ENCODE peak calls at places on chromosomes 1 and 21, in ten cellular contexts. J, H, E, F, Z, R, O, I, C and Y are unnamed samples.
A peak's percentile ranks its signal among the peaks of the same experiment; 100 is the strongest.

GRCh38 chr1:12191242-12192032 is 24.6 kb downstream of the TNFRSF1B start:
- DNase-seq in O (no peak), I (no peak), J (no peak), R (no peak), Z (no peak), E (no peak), H (no peak), C (no peak), F (no peak), Y (no peak)

GRCh38 chr21:35002879-35003722 is 46.0 kb downstream of the RUNX1 start:
- DNase-seq in F (no peak), C (no peak), H (no peak), J (no peak), E (no peak), O (no peak), R (no peak), I (no peak), Z (peak; percentile 72), Y (no peak)

GRCh38 chr21:36135391-36136094 is 664 bp downstream of the CBR3 start:
- DNase-seq in O (peak; percentile 92), H (peak; percentile 84), E (peak; percentile 88), C (peak; percentile 88), J (peak; percentile 80), R (peak; percentile 64), F (peak; percentile 45), I (no peak), Z (peak; percentile 83), Y (peak; percentile 64)

GRCh38 chr1:68294354-68295066 is 62.2 kb upstream of the WLS start:
- DNase-seq in J (no peak), C (no peak), F (no peak), Z (no peak), R (no peak), O (no peak), H (no peak), I (no peak), E (no peak), Y (no peak)

GRCh38 chr1:113943028-113943811 is 14.1 kb downstream of the HIPK1 start:
- DNase-seq in Z (peak; percentile 90), J (no peak), C (no peak), E (no peak), R (no peak), H (no peak), F (no peak), O (no peak), I (no peak), Y (no peak)

GRCh38 chr21:40830836-40831235 is 16.1 kb downstream of the DSCAM start:
- DNase-seq in E (no peak), I (no peak), J (no peak), Z (no peak), H (no peak), R (no peak), O (no peak), C (no peak), F (no peak), Y (no peak)

GRCh38 chr1:2279210-2279639 is 51.1 kb downstream of the SKI start:
- DNase-seq in H (no peak), C (peak; percentile 86), I (no peak), Z (no peak), R (peak; percentile 81), E (peak; percentile 76), J (no peak), O (no peak), F (no peak), Y (no peak)

GRCh38 chr1:240092301-240093119 is 827 bp downstream of the FMN2 start:
- DNase-seq in F (no peak), H (no peak), I (no peak), Z (no peak), J (peak; percentile 32), E (no peak), R (peak; percentile 45), O (no peak), C (peak; percentile 66), Y (no peak)

DNA sequence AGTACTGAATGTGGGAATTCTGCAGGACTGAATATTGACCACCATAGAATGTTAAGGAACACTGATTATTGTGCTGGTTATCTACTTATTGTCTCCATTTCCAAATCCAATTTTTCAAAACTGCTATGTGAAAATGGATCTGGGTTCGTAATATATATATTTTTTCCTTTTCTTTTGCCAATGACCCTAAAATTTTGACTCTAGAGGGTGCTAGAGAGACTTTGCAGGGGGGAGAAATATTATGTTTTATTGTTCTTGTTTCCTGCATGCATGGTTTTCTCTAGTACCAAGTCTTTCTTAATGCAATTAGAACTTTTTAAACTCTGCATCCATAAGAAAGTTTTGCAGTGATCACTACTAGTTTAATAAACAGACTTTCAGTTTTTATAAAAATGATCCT is 1256.9 kb downstream of the BRINP3 start:
- DNase-seq in Z (peak; percentile 2), C (no peak), J (no peak), F (no peak), I (no peak), E (no peak), H (peak; percentile 6), R (no peak), O (no peak), Y (no peak)
- TF ChIP-seq CTCF in Z (peak; percentile 27), C (no peak), J (no peak), F (no peak), I (peak; percentile 18), E (no peak), H (peak; percentile 45), R (no peak), O (no peak), Y (no peak)

GRCh38 chr1:150762559-150762958 is 3.0 kb downstream of the CTSS start:
- DNase-seq in I (no peak), J (no peak), R (no peak), E (no peak), H (no peak), O (no peak), Z (no peak), F (no peak), C (no peak), Y (no peak)

GRCh38 chr1:150763631-150764223 is 1.9 kb downstream of the CTSS start:
- DNase-seq in H (no peak), O (no peak), F (no peak), C (no peak), I (no peak), R (no peak), Z (peak; percentile 17), J (no peak), E (no peak), Y (peak; percentile 18)

GRCh38 chr1:150764617-150765090 is 924 bp downstream of the CTSS start:
- DNase-seq in E (no peak), O (no peak), C (no peak), H (no peak), Z (peak; percentile 38), R (no peak), I (no peak), F (no peak), J (no peak), Y (no peak)

GRCh38 chr1:150763018-150763417 is 2.6 kb downstream of the CTSS start:
- DNase-seq in J (no peak), E (no peak), C (no peak), I (no peak), R (no peak), F (no peak), H (no peak), Z (no peak), O (no peak), Y (no peak)

DNA sequence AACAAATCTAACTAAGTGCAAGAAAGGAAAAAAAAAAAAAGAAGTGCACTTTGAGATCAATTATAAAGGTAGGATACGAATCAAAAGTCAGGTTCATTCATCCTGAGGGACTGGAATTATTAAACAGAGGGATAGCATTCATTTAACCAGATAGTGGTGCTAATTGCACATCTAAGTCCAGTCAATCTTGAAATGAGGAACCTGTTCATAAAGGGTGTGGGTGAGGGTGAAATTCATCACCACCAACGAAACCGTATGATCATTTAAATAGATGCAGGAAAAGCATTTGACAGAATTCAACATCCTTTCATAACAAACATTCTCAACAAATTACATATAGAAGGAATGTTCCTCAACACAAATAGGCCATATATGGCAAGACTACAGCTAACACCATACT is 5.6 kb downstream of the CTSS start:
- DNase-seq in E (no peak), R (no peak), I (no peak), Z (peak; percentile 15), O (no peak), J (no peak), F (no peak), H (no peak), C (no peak), Y (no peak)
- TF ChIP-seq CTCF in E (no peak), R (no peak), I (no peak), Z (no peak), O (no peak), J (no peak), F (no peak), H (no peak), C (no peak), Y (no peak)

GRCh38 chr1:59973719-59974118 is 47.1 kb upstream of the CYP2J2 start:
- DNase-seq in I (no peak), Z (no peak), J (no peak), O (no peak), E (no peak), R (no peak), F (no peak), H (no peak), C (no peak), Y (no peak)

GRCh38 chr1:59976194-59977074 is 49.9 kb upstream of the CYP2J2 start:
- DNase-seq in C (peak; percentile 75), H (peak; percentile 51), F (peak; percentile 25), E (peak; percentile 75), J (peak; percentile 72), R (peak; percentile 69), O (peak; percentile 94), Z (peak; percentile 39), I (peak; percentile 45), Y (peak; percentile 25)

GRCh38 chr1:59978026-59978425 is 51.5 kb upstream of the CYP2J2 start:
- DNase-seq in I (no peak), Z (no peak), J (no peak), E (no peak), F (no peak), C (no peak), O (no peak), H (no peak), R (no peak), Y (no peak)

GRCh38 chr1:59979551-59980070 is 53.0 kb upstream of the CYP2J2 start:
- DNase-seq in F (no peak), E (no peak), Z (no peak), R (no peak), O (no peak), I (no peak), C (no peak), J (no peak), H (no peak), Y (no peak)

DNA sequence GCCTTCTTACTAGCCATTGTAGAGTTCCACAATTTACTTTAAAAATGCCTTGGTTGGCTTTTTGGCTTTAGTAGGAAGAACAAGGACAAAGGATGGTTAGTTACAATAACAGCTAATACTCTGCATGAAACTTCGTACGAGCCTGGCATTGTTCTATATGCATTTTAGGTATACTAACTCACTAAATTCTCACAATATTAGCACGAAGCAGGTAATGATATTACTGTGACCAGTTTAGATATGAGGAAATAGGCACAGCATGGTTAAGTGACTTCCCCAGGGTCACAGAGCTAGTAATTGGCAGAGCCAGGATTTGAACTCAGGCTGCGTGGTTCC is 50.5 kb upstream of the CYP2J2 start:
- DNase-seq in C (no peak), Z (no peak), O (no peak), H (no peak), I (no peak), R (no peak), E (no peak), J (no peak), F (no peak), Y (no peak)
- TF ChIP-seq CTCF in C (no peak), Z (no peak), O (no peak), H (no peak), I (no peak), R (no peak), E (no peak), J (no peak), F (peak; percentile 30), Y (no peak)

GRCh38 chr1:166111430-166111829 is 55.4 kb downstream of the FAM78B start:
- DNase-seq in C (no peak), I (no peak), O (no peak), R (no peak), E (no peak), F (no peak), H (no peak), Z (no peak), J (no peak), Y (no peak)
- TF ChIP-seq CTCF in C (no peak), I (no peak), O (no peak), R (no peak), E (no peak), F (no peak), H (no peak), Z (no peak), J (no peak), Y (no peak)